ENCODE peak calls at places on chromosomes 2 and 18, in eight cellular contexts. B is MM.1S, V is neural progenitor cell, G is psoas muscle, T is IMR-90, W is lower lobe of right lung, C is heart left ventricle, P is colonic mucosa. E is an unnamed sample.

GRCh38 chr2:209687261-209687660 is 84.4 kb upstream of the UNC80 start:
- DNase-seq in T (no peak), C (no peak), W (no peak), P (no peak), V (no peak), G (no peak), B (no peak), E (no peak)

GRCh38 chr2:127392828-127393578 is 5.2 kb upstream of the MAP3K2 start:
- DNase-seq in B (no peak), G (no peak), V (no peak), P (no peak), W (no peak), T (no peak), C (no peak), E (no peak)

GRCh38 chr2:133953524-133953923 is 300.3 kb upstream of the MGAT5 start:
- DNase-seq in P (no peak), W (no peak), G (no peak), V (no peak), B (peak; percentile 84), C (no peak), T (no peak), E (no peak)

GRCh38 chr2:182652326-182652725 is 63.7 kb upstream of the DNAJC10 start:
- DNase-seq in T (no peak), V (no peak), G (no peak), W (no peak), B (no peak), P (no peak), C (no peak), E (no peak)

GRCh38 chr2:127080226-127080940 is 26.6 kb downstream of the BIN1 start:
- DNase-seq in P (peak; percentile 75), B (no peak), V (no peak), T (no peak), C (no peak), G (no peak), W (no peak), E (no peak)

GRCh38 chr2:127095784-127096183 is 11.2 kb downstream of the BIN1 start:
- DNase-seq in T (no peak), B (no peak), V (no peak), W (peak; percentile 11), G (no peak), C (no peak), P (no peak), E (no peak)

GRCh38 chr18:12750076-12750707 is 47.4 kb downstream of the PSMG2 start:
- DNase-seq in W (no peak), P (no peak), T (no peak), G (no peak), C (no peak), B (peak; percentile 94), V (no peak), E (no peak)

GRCh38 chr18:64991102-64991501 is 759.7 kb upstream of the CDH7 start:
- DNase-seq in W (no peak), T (no peak), B (no peak), V (no peak), P (no peak), G (no peak), C (no peak), E (no peak)

GRCh38 chr2:152506843-152507242 is 171.9 kb downstream of the FMNL2 start:
- DNase-seq in G (no peak), B (peak; percentile 79), C (no peak), V (no peak), T (peak; percentile 64), P (no peak), W (no peak), E (no peak)

GRCh38 chr18:44039826-44040225 is 640.9 kb upstream of the SETBP1 start:
- DNase-seq in G (no peak), B (no peak), P (no peak), W (no peak), C (no peak), T (no peak), V (no peak), E (no peak)

GRCh38 chr2:231472816-231473215 is 8.5 kb upstream of the NCL start:
- DNase-seq in T (no peak), P (no peak), B (no peak), V (no peak), W (no peak), C (no peak), G (no peak), E (no peak)

GRCh38 chr18:59662008-59662701 is 35.1 kb downstream of the CCBE1 start:
- DNase-seq in T (peak; percentile 72), C (no peak), G (no peak), V (no peak), W (no peak), P (no peak), B (no peak), E (no peak)

GRCh38 chr2:24083567-24084385 is 858 bp downstream of the TP53I3 start:
- DNase-seq in B (peak; percentile 90), C (peak; percentile 74), G (no peak), W (peak; percentile 96), V (peak; percentile 91), T (peak; percentile 79), P (peak; percentile 94), E (peak; percentile 93)
- TF ChIP-seq CTCF in B (no peak), C (no peak), G (no peak), W (no peak), V (no peak), T (no peak), P (no peak), E (no peak)

GRCh38 chr2:85175369-85176299 is 42.4 kb downstream of the TCF7L1 start:
- DNase-seq in B (no peak), P (no peak), V (peak; percentile 53), T (peak; percentile 81), W (no peak), G (peak; percentile 66), C (no peak), E (no peak)
- H3K27ac ChIP-seq in B (no peak overlapping the region), P (no peak overlapping the region), V (peak overlapping the region; percentile 65), T (no peak overlapping the region), W (peak overlapping the region; percentile 21), G (peak overlapping the region; percentile 96), C (peak overlapping the region; percentile 39), E (no peak overlapping the region)

GRCh38 chr18:50427896-50428295 is 53.0 kb downstream of the SKA1 start:
- DNase-seq in P (no peak), B (no peak), C (no peak), W (no peak), T (no peak), G (no peak), V (no peak), E (no peak)

GRCh38 chr18:50432915-50433314 is 58.1 kb downstream of the SKA1 start:
- DNase-seq in P (no peak), V (no peak), G (no peak), C (no peak), B (no peak), W (no peak), T (no peak), E (no peak)

GRCh38 chr18:50428531-50429206 is 53.8 kb downstream of the SKA1 start:
- DNase-seq in V (no peak), C (no peak), B (no peak), T (no peak), W (no peak), G (no peak), P (no peak), E (no peak)

GRCh38 chr18:50424877-50425690 is 50.2 kb downstream of the SKA1 start:
- DNase-seq in V (no peak), P (no peak), C (peak; percentile 62), W (no peak), G (no peak), B (no peak), T (peak; percentile 50), E (no peak)

GRCh38 chr18:50429207-50429948 is 54.5 kb downstream of the SKA1 start:
- DNase-seq in T (peak; percentile 12), P (no peak), W (no peak), V (peak; percentile 58), C (no peak), B (peak; percentile 52), G (no peak), E (no peak)
- TF ChIP-seq CTCF in T (peak; percentile 46), P (peak; percentile 48), W (peak; percentile 48), V (peak; percentile 73), C (peak; percentile 32), B (peak; percentile 47), G (peak; percentile 51), E (peak; percentile 69)

GRCh38 chr2:217863874-217864273 is 138.9 kb downstream of the TNS1 start:
- DNase-seq in C (no peak), P (no peak), B (no peak), G (no peak), T (no peak), W (no peak), V (no peak), E (no peak)
- H3K27ac ChIP-seq in C (peak overlapping the region; percentile 67), P (no peak overlapping the region), B (no peak overlapping the region), G (peak overlapping the region; percentile 25), T (no peak overlapping the region), W (peak overlapping the region; percentile 34), V (no peak overlapping the region), E (no peak overlapping the region)

GRCh38 chr2:140586379-140586778 is 1544.4 kb downstream of the LRP1B start:
- DNase-seq in W (no peak), P (peak; percentile 28), G (no peak), C (no peak), V (peak; percentile 66), B (peak; percentile 46), T (peak; percentile 30), E (no peak)
- TF ChIP-seq CTCF in W (peak; percentile 33), P (peak; percentile 37), G (no peak), C (no peak), V (peak; percentile 69), B (peak; percentile 56), T (peak; percentile 48), E (peak; percentile 49)

E was measured in RWPE2.